ENCODE peak calls at places on chromosome 1, in six cellular contexts. Z is endothelial cell, G is AG04450, H is cerebellum, D is fibroblast of gingiva, O is neural progenitor cell. K is an unnamed sample.
A peak's percentile ranks its signal among the peaks of the same experiment; 100 is the strongest.

GRCh38 chr1:110302836-110303235 is 36.3 kb upstream of the RBM15 start:
- DNase-seq in Z (no peak), G (no peak), H (no peak), D (no peak), O (no peak), K (no peak)

GRCh38 chr1:179079113-179079761 is 2.6 kb upstream of the TOR3A start:
- DNase-seq in Z (peak; percentile 49), G (peak; percentile 66), H (peak; percentile 74), D (peak; percentile 75), O (peak; percentile 77), K (no peak)

GRCh38 chr1:11341881-11342552 is 69.0 kb downstream of the UBIAD1 start:
- DNase-seq in Z (no peak), G (peak; percentile 4), H (no peak), D (peak; percentile 66), O (no peak), K (no peak)

GRCh38 chr1:227729881-227730629 is 5.0 kb downstream of the JMJD4 start:
- DNase-seq in Z (peak; percentile 68), G (peak; percentile 37), H (peak; percentile 71), D (peak; percentile 57), O (peak; percentile 53), K (peak; percentile 74)

GRCh38 chr1:206117151-206117948 is at the start of gene AVPR1B:
- DNase-seq in Z (peak; percentile 60), G (no peak), H (peak; percentile 38), D (peak; percentile 6), O (peak; percentile 75), K (peak; percentile 52)

GRCh38 chr1:7390604-7391000 is 380.5 kb upstream of the VAMP3 start:
- DNase-seq in Z (no peak), G (no peak), H (no peak), D (no peak), O (no peak), K (no peak)

GRCh38 chr1:1349256-1350012 is at the start of gene DVL1:
- DNase-seq in Z (peak; percentile 82), G (peak; percentile 24), H (peak; percentile 87), D (peak; percentile 77), O (peak; percentile 91), K (no peak)

GRCh38 chr1:59732219-59732955 is 82.4 kb upstream of the HOOK1 start:
- DNase-seq in Z (no peak), G (no peak), H (no peak), D (no peak), O (no peak), K (no peak)

GRCh38 chr1:84348240-84348555 is 46.7 kb downstream of the SAMD13 start:
- DNase-seq in Z (no peak), G (no peak), H (no peak), D (no peak), O (no peak), K (no peak)

GRCh38 chr1:209808059-209808494 is 2.1 kb upstream of the IRF6 start:
- DNase-seq in Z (no peak), G (peak; percentile 85), H (no peak), D (peak; percentile 67), O (no peak), K (no peak)

GRCh38 chr1:105072850-105073249 is 1323.2 kb downstream of the AMY1C start:
- DNase-seq in Z (no peak), G (no peak), H (no peak), D (no peak), O (peak; percentile 21), K (no peak)

GRCh38 chr1:77762072-77762476 is 2.4 kb upstream of the USP33 start:
- DNase-seq in Z (no peak), G (peak; percentile 18), H (no peak), D (peak; percentile 64), O (no peak), K (no peak)

GRCh38 chr1:201283836-201284553 is 689 bp downstream of the PKP1 start:
- DNase-seq in Z (no peak), G (no peak), H (no peak), D (no peak), O (no peak), K (no peak)

GRCh38 chr1:68016364-68016763 is 34.1 kb downstream of the DIRAS3 start:
- DNase-seq in Z (no peak), G (no peak), H (no peak), D (peak; percentile 87), O (peak; percentile 31), K (no peak)

GRCh38 chr1:43991476-43992231 is at the start of gene CCDC24:
- DNase-seq in Z (peak; percentile 58), G (peak; percentile 24), H (peak; percentile 81), D (peak; percentile 88), O (peak; percentile 86), K (peak; percentile 84)

GRCh38 chr1:202821467-202821866 is 10.7 kb downstream of the PCAT6 start:
- DNase-seq in Z (no peak), G (no peak), H (no peak), D (peak; percentile 26), O (no peak), K (no peak)

GRCh38 chr1:232123775-232124659 is 497.4 kb downstream of the DISC1 start:
- DNase-seq in Z (no peak), G (no peak), H (no peak), D (peak; percentile 31), O (peak; percentile 27), K (no peak)

GRCh38 chr1:36183309-36183856 is 27.4 kb downstream of the MAP7D1 start:
- DNase-seq in Z (no peak), G (no peak), H (no peak), D (peak; percentile 63), O (no peak), K (no peak)

GRCh38 chr1:223264983-223265663 is 98.9 kb downstream of the SUSD4 start:
- DNase-seq in Z (no peak), G (no peak), H (no peak), D (no peak), O (peak; percentile 54), K (no peak)

GRCh38 chr1:204479387-204480136 is 15.0 kb downstream of the PIK3C2B start:
- DNase-seq in Z (no peak), G (no peak), H (no peak), D (no peak), O (no peak), K (no peak)

GRCh38 chr1:2906105-2906504 is 104.6 kb upstream of the TTC34 start:
- DNase-seq in Z (no peak), G (no peak), H (no peak), D (no peak), O (no peak), K (peak; percentile 56)

GRCh38 chr1:47491341-47491753 is 53.5 kb downstream of the FOXD2 start:
- DNase-seq in Z (no peak), G (no peak), H (no peak), D (no peak), O (peak; percentile 53), K (no peak)

GRCh38 chr1:98046031-98046641 is 125.3 kb upstream of the DPYD start:
- DNase-seq in Z (peak; percentile 45), G (no peak), H (no peak), D (peak; percentile 42), O (peak; percentile 71), K (peak; percentile 50)

GRCh38 chr1:27403065-27403726 is 10.8 kb downstream of the GPR3 start:
- DNase-seq in Z (no peak), G (no peak), H (no peak), D (peak; percentile 57), O (peak; percentile 52), K (no peak)

GRCh38 chr1:26156285-26157038 is 2.4 kb upstream of the FAM110D start:
- DNase-seq in Z (peak; percentile 61), G (no peak), H (no peak), D (no peak), O (no peak), K (no peak)